ENCODE peak calls at places on chromosome 1, in five cellular contexts. Y is fibroblast of the conjunctiva; C is stimulated activated naive CD8-positive, alpha-beta T cell treated with anti-CD3 and anti-CD28 coated beads, Interleukin-15, Interleukin-2, amounts not matched to agents 100 U/mL and 50 U/mL, for 24 hours; L is stimulated activated CD4-positive, alpha-beta T cell treated with anti-CD3 and anti-CD28 coated beads, TNF-alpha, amount 100 ng/mL, for 4 hours; A is AML-193. J is an unnamed sample.

GRCh38 chr1:1349256-1350012 is at the start of gene DVL1:
- DNase-seq in C (peak), Y (peak), L (peak), A (peak), J (peak)

GRCh38 chr1:43172532-43172972 is 422 bp downstream of the CFAP57 start:
- DNase-seq in L (peak), Y (peak), C (peak), A (peak), J (peak)

GRCh38 chr1:24717867-24718650 is 27.2 kb upstream of the CLIC4 start:
- DNase-seq in Y (no peak), C (no peak), A (no peak), L (no peak), J (no peak)

GRCh38 chr1:235122348-235122747 is 6.3 kb downstream of the TOMM20 start:
- DNase-seq in Y (no peak), L (no peak), A (no peak), C (no peak), J (no peak)

GRCh38 chr1:46681333-46682034 is 9.8 kb downstream of the TEX38 start:
- DNase-seq in A (no peak), C (no peak), L (no peak), Y (no peak), J (no peak)

GRCh38 chr1:119687391-119688079 is 24.2 kb upstream of the PHGDH start:
- DNase-seq in Y (no peak), A (no peak), C (no peak), L (no peak), J (no peak)

GRCh38 chr1:64220241-64220640 is 16.8 kb downstream of the UBE2U start:
- DNase-seq in A (no peak), L (no peak), C (no peak), Y (no peak), J (no peak)

GRCh38 chr1:111203681-111204210 is 3.3 kb upstream of the DENND2D start:
- DNase-seq in L (peak), C (peak), A (peak), Y (no peak), J (peak)

GRCh38 chr1:14294860-14295259 is 303.6 kb upstream of the KAZN start:
- DNase-seq in L (no peak), Y (no peak), A (no peak), C (no peak), J (no peak)

J was measured in EL.